ENCODE peak calls at places on chromosomes 3 and 15, in four cellular contexts. Y, U, C and N are unnamed samples.

GRCh38 chr15:26632500-26632899 is 140.4 kb downstream of the GABRB3 start:
- DNase-seq in Y (no peak), U (no peak), C (no peak), N (no peak)

GRCh38 chr3:144032531-144033234 is 61.1 kb downstream of the DIPK2A start:
- DNase-seq in Y (no peak), U (peak), C (no peak), N (no peak)

GRCh38 chr3:81303326-81303725 is 458.1 kb downstream of the GBE1 start:
- DNase-seq in Y (no peak), U (no peak), C (no peak), N (no peak)

GRCh38 chr3:44478055-44478468 is 592 bp upstream of the ZNF445 start:
- DNase-seq in Y (peak), U (no peak), C (peak), N (no peak)

GRCh38 chr15:34588046-34588674 is 4.7 kb upstream of the GOLGA8B start:
- DNase-seq in Y (peak), U (no peak), C (peak), N (peak)

GRCh38 chr3:16370872-16371740 is 106.1 kb downstream of the OXNAD1 start:
- DNase-seq in Y (no peak), U (no peak), C (no peak), N (no peak)

GRCh38 chr3:86998551-86998950 is 7.6 kb upstream of the VGLL3 start:
- DNase-seq in Y (no peak), U (no peak), C (no peak), N (no peak)

GRCh38 chr3:155382396-155383042 is 89.0 kb upstream of the STRIT1 start:
- DNase-seq in Y (peak), U (no peak), C (peak), N (peak)

GRCh38 chr3:35393916-35394315 is 245.4 kb upstream of the ARPP21 start:
- DNase-seq in Y (no peak), U (no peak), C (no peak), N (no peak)

GRCh38 chr3:48847053-48847585 is 555 bp downstream of the PRKAR2A start:
- DNase-seq in Y (peak), U (no peak), C (peak), N (peak)

GRCh38 chr3:36911990-36912804 is 32.7 kb downstream of the TRANK1 start:
- DNase-seq in Y (peak), U (peak), C (peak), N (peak)

GRCh38 chr3:124492824-124493223 is 237.4 kb upstream of the UMPS start:
- DNase-seq in Y (peak), U (no peak), C (peak), N (peak)

GRCh38 chr3:123618768-123619484 is 34.1 kb upstream of the HACD2 start:
- DNase-seq in Y (no peak), U (no peak), C (no peak), N (no peak)

GRCh38 chr3:11909726-11910125 is 63.0 kb upstream of the TAMM41 start:
- DNase-seq in Y (no peak), U (no peak), C (no peak), N (no peak)

GRCh38 chr15:70195808-70196304 is 98.1 kb upstream of the TLE3 start:
- DNase-seq in Y (peak), U (no peak), C (peak), N (peak)

GRCh38 chr15:51887887-51888592 is 58.6 kb downstream of the TMOD3 start:
- DNase-seq in Y (peak), U (no peak), C (peak), N (no peak)

GRCh38 chr15:44215594-44215993 is 20.5 kb upstream of the FRMD5 start:
- DNase-seq in Y (peak), U (no peak), C (peak), N (no peak)

GRCh38 chr3:128496019-128496601 is 3.1 kb upstream of the GATA2 start:
- DNase-seq in Y (no peak), U (no peak), C (no peak), N (no peak)

GRCh38 chr3:49110780-49111179 is 6.2 kb upstream of the QARS1 start:
- DNase-seq in Y (no peak), U (no peak), C (no peak), N (no peak)

GRCh38 chr15:101020451-101020850 is 101.3 kb downstream of the LRRK1 start:
- DNase-seq in Y (no peak), U (no peak), C (no peak), N (no peak)

GRCh38 chr3:167823738-167824137 is 88.2 kb downstream of the SERPINI1 start:
- DNase-seq in Y (no peak), U (no peak), C (no peak), N (no peak)

GRCh38 chr3:127688022-127688415 is 15.3 kb downstream of the ABTB1 start:
- DNase-seq in Y (no peak), U (no peak), C (no peak), N (no peak)

GRCh38 chr3:65952842-65953241 is 85.9 kb downstream of the MAGI1 start:
- DNase-seq in Y (no peak), U (no peak), C (no peak), N (no peak)

GRCh38 chr3:187878776-187879524 is 133.7 kb upstream of the BCL6 start:
- DNase-seq in Y (no peak), U (no peak), C (no peak), N (no peak)

GRCh38 chr3:116423365-116423764 is 21.9 kb downstream of the LSAMP start:
- DNase-seq in Y (no peak), U (no peak), C (no peak), N (no peak)

GRCh38 chr15:84638103-84638502 is 16.0 kb downstream of the WDR73 start:
- DNase-seq in Y (no peak), U (no peak), C (peak), N (peak)

GRCh38 chr15:67196672-67197363 is 57.6 kb downstream of the AAGAB start:
- DNase-seq in Y (no peak), U (no peak), C (no peak), N (no peak)

GRCh38 chr15:86125775-86126174 is 46.1 kb downstream of the AGBL1 start:
- DNase-seq in Y (no peak), U (no peak), C (no peak), N (no peak)

GRCh38 chr3:107242579-107242978 is 134.7 kb upstream of the CCDC54 start:
- DNase-seq in Y (no peak), U (no peak), C (no peak), N (no peak)

GRCh38 chr3:64187065-64187959 is 38.0 kb downstream of the PRICKLE2 start:
- DNase-seq in Y (peak), U (no peak), C (peak), N (no peak)

GRCh38 chr15:29140475-29141172 is 129.0 kb downstream of the NSMCE3 start:
- DNase-seq in Y (no peak), U (no peak), C (no peak), N (no peak)

GRCh38 chr3:15500107-15500724 is 21.3 kb downstream of the COLQ start:
- DNase-seq in Y (no peak), U (no peak), C (no peak), N (no peak)

GRCh38 chr3:12629560-12629959 is 34.4 kb downstream of the RAF1 start:
- DNase-seq in Y (no peak), U (no peak), C (no peak), N (no peak)

GRCh38 chr3:186068243-186068552 is 40.7 kb downstream of the ETV5 start:
- DNase-seq in Y (no peak), U (no peak), C (no peak), N (no peak)

GRCh38 chr3:142645236-142645793 is 49.1 kb downstream of the PLS1 start:
- DNase-seq in Y (peak), U (no peak), C (peak), N (no peak)

GRCh38 chr3:38648659-38649499 is 608 bp downstream of the SCN5A start:
- DNase-seq in Y (no peak), U (no peak), C (no peak), N (peak)

GRCh38 chr3:38648024-38648658 is 1.3 kb downstream of the SCN5A start:
- DNase-seq in Y (no peak), U (no peak), C (no peak), N (no peak)

GRCh38 chr3:38651153-38651789 is 1.8 kb upstream of the SCN5A start:
- DNase-seq in Y (peak), U (peak), C (peak), N (peak)

GRCh38 chr3:38650248-38650940 is 907 bp upstream of the SCN5A start:
- DNase-seq in Y (no peak), U (no peak), C (no peak), N (peak)

DNA sequence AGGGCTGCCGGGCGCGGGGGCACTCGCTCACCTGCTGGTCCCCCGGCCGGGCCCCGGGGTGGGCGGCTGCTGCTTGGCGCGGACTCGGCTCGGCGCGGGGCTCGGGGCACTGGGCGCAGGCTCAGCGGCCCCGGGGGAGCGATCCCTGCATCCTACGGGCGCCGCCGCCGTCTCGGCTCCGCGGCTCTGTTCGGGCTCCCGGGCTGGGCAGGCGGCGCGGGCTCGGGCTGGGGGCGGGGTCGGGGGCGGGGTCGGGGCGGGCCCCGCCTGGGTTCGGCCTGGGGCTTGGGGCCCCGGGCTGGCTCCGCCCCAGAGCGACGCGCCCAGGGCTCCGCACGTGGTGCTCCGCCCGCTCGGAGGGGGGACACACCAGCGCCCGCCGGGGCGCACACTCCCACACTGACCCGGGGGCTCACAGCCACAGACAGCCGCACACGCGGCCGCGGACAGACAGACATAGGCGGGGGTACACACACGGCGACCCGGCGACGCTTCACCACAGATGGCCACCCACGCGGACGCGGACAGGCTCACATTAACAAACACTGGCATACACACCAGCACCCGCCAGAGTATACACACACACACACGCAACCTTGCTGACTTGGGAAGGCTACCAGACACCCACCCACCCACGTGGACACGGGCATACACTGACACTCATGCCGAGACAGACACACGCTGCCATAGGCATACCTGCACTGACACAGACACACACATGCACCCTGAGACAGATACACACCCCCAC is at the start of gene SCN5A:
- DNase-seq in Y (peak), U (no peak), C (no peak), N (peak)
- TF ChIP-seq CHD2 in Y (no peak), U (no peak), C (no peak), N (no peak)

DNA sequence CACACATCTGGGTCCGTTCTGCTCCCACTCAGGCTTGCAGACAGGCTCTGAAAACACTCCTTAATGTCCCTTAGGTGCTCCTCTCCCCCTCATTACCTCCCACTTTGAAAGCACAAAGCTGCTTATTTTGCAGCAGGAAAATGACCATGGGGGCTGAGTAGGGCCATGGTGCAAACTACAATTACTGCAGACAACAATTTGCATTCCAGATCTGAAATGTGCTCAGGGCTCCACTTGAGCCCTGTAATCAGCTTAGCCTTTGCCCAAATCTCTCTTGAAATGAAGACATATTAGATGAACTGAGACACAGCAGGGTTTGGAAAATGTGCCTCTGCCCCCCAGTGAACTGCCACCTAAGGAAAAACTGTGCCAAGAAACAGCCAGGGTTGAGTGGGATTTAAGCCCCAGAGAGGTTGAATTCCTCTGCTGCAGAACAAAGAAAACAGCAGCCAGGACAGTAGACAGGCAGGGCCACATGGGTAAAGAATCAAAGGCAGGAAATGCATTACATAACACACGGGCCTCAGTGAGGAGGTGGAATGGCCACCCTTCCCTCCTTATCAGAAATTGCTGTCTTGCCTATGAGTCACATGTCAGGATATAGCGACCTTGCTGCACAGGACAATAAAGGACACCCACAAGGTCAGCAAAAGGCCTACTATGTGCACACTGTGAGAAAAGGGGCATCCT is 126.8 kb upstream of the ARHGEF3 start:
- DNase-seq in Y (no peak), U (no peak), C (peak), N (no peak)
- TF ChIP-seq ESRRA in Y (no peak), U (no peak), C (no peak), N (peak)

GRCh38 chr15:97706059-97706458 is 254.4 kb upstream of the ARRDC4 start:
- DNase-seq in Y (no peak), U (no peak), C (no peak), N (no peak)
- TF ChIP-seq CHD2 in Y (no peak), U (no peak), C (no peak), N (no peak)

GRCh38 chr3:54575561-54575960 is 352.3 kb downstream of the LRTM1 start:
- DNase-seq in Y (no peak), U (no peak), C (no peak), N (peak)

GRCh38 chr3:54574906-54575305 is 353.0 kb downstream of the LRTM1 start:
- DNase-seq in Y (no peak), U (no peak), C (no peak), N (no peak)

GRCh38 chr3:54577313-54577712 is 350.5 kb downstream of the LRTM1 start:
- DNase-seq in Y (no peak), U (no peak), C (no peak), N (no peak)

GRCh38 chr3:54580453-54580852 is 347.4 kb downstream of the LRTM1 start:
- DNase-seq in Y (no peak), U (no peak), C (no peak), N (no peak)

DNA sequence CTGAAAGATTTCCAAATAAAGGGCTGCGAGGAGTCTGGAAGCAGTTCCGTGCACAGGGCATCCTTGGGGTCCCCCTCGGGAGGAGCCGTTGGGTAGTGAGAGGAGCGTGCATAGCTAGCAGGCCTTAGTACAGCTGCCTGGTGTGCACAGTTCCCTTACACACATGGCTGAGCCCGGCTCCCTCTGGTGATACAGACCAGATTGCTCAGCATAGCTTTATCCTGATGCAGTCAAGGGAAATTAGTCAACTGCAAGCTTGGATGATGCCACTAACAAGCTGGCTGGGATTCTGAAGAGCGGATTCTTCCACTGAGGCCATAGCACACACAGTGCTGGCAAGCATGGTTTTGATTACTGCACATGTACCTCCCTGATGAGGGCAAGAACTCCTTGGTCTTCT is 349.4 kb downstream of the LRTM1 start:
- DNase-seq in Y (no peak), U (no peak), C (no peak), N (no peak)
- TF ChIP-seq ESRRA in Y (no peak), U (no peak), C (no peak), N (no peak)

GRCh38 chr15:40344631-40345120 is 3.9 kb upstream of the CCDC9B start:
- DNase-seq in Y (peak), U (no peak), C (peak), N (peak)
- TF ChIP-seq CHD2 in Y (no peak), U (no peak), C (no peak), N (no peak)

DNA sequence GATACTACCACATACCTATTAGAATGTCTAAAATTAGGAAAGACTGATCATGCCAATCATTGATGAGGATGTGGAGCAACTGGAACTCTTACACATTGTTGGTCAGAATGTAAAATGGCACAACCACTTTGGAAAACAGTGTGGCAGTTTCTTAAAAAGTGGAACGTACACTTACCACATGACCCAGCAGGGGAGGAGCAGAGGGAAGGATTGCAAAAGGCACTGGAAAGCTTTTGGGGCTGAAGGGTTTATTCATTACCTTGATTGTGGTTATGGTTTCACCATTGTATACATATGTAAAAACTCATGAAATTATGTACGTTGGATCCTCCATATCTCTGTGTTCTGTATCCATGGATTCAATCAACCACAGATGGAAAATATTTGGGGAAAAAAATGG is 3.3 kb upstream of the EHD4 start:
- DNase-seq in Y (no peak), U (no peak), C (no peak), N (no peak)
- TF ChIP-seq ESRRA in Y (no peak), U (no peak), C (no peak), N (no peak)

GRCh38 chr3:100590114-100590839 is 19.1 kb upstream of the ADGRG7 start:
- DNase-seq in Y (peak), U (peak), C (peak), N (peak)

GRCh38 chr3:100591411-100591810 is 18.0 kb upstream of the ADGRG7 start:
- DNase-seq in Y (no peak), U (no peak), C (no peak), N (no peak)

GRCh38 chr3:100586832-100587231 is 22.6 kb upstream of the ADGRG7 start:
- DNase-seq in Y (no peak), U (no peak), C (no peak), N (no peak)

GRCh38 chr3:100588251-100588650 is 21.1 kb upstream of the ADGRG7 start:
- DNase-seq in Y (no peak), U (no peak), C (no peak), N (no peak)

DNA sequence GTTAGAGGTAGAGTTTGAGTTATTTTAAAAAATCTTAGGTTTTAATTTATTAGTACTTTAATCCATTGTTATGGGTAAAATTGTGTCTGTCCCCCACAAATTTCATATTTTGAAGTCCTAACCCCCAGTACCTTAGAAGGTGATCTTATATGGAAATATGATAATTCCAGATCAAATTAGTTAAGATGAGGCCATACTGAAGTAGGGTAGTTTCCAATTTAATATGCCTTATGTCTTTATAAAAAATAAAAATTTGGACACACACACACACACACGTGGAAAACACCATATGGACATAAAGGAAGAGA is 18.6 kb upstream of the ADGRG7 start:
- DNase-seq in Y (no peak), U (no peak), C (no peak), N (no peak)
- TF ChIP-seq CHD2 in Y (no peak), U (no peak), C (no peak), N (no peak)

DNA sequence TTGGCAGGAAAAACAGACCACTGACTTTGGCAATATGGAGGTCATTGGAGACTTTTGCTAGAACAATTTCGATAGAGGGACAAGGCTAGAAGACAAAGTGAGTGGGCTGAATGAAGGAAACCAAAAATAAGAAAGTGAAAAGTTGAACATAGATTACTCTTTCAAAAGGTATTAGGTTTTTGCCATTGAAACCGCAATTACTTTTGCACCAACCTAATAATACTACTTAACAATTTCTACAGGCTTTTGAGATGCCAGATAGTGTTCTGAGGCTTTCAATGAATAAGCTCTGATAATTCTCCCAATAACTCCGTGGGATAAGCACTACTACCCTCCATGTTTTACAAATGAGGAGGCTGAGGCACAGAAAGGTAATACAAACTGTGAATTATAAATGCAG is 85.0 kb downstream of the MDFIC2 start:
- DNase-seq in Y (no peak), U (no peak), C (no peak), N (no peak)
- TF ChIP-seq ESRRA in Y (no peak), U (no peak), C (no peak), N (no peak)